ENCODE peak calls at places on chromosomes 3 and 15, in four cellular contexts. W is HepG2, Y is K562, U is GM12878. S is an unnamed sample.

GRCh38 chr3:89889386-89889785 is 782.0 kb downstream of the EPHA3 start:
- DNase-seq in U (no peak), Y (no peak), W (no peak), S (no peak)

GRCh38 chr3:23438657-23439056 is 235.5 kb downstream of the UBE2E2 start:
- DNase-seq in U (no peak), W (no peak), Y (no peak), S (no peak)

GRCh38 chr3:69543080-69543429 is 157.2 kb upstream of the FRMD4B start:
- DNase-seq in U (no peak), W (no peak), Y (no peak), S (no peak)

GRCh38 chr15:80844011-80844732 is 65.0 kb downstream of the CEMIP start:
- DNase-seq in U (no peak), W (peak; percentile 45), Y (no peak), S (no peak)

GRCh38 chr15:50687302-50687902 is 805 bp upstream of the TRPM7 start:
- DNase-seq in W (no peak), U (peak; percentile 7), Y (no peak), S (no peak)

GRCh38 chr15:64461577-64462162 is 1.3 kb downstream of the ZNF609 start:
- DNase-seq in W (peak; percentile 6), U (no peak), Y (peak; percentile 93), S (peak; percentile 10)

GRCh38 chr3:156189927-156190326 is 69.5 kb downstream of the KCNAB1 start:
- DNase-seq in W (no peak), Y (no peak), U (no peak), S (no peak)

GRCh38 chr3:13544293-13544831 is 4.6 kb upstream of the FBLN2 start:
- DNase-seq in Y (no peak), U (no peak), W (no peak), S (no peak)

GRCh38 chr3:126152458-126152857 is 27.9 kb downstream of the ALDH1L1 start:
- DNase-seq in Y (no peak), U (no peak), W (no peak), S (no peak)

GRCh38 chr3:43155464-43156121 is 49.7 kb upstream of the POMGNT2 start:
- DNase-seq in U (no peak), W (peak; percentile 51), Y (peak; percentile 51), S (peak; percentile 77)

GRCh38 chr3:37492468-37492867 is 318.1 kb upstream of the LRRFIP2 start:
- DNase-seq in U (no peak), Y (no peak), W (no peak), S (no peak)

GRCh38 chr3:127107002-127107401 is 85.9 kb upstream of the PRR23E start:
- DNase-seq in W (no peak), Y (no peak), U (no peak), S (no peak)

GRCh38 chr3:156795890-156796451 is 30.2 kb upstream of the LEKR1 start:
- DNase-seq in Y (no peak), U (no peak), W (peak; percentile 73), S (no peak)

GRCh38 chr15:25717861-25718504 is 145.1 kb downstream of the ATP10A start:
- DNase-seq in U (no peak), W (no peak), Y (no peak), S (no peak)

GRCh38 chr15:82139823-82140268 is 94.0 kb upstream of the MEX3B start:
- DNase-seq in U (no peak), W (peak; percentile 36), Y (peak; percentile 38), S (peak; percentile 56)

GRCh38 chr3:123068227-123069020 is 1.6 kb downstream of the PDIA5 start:
- DNase-seq in U (no peak), Y (peak; percentile 45), W (peak; percentile 75), S (peak; percentile 31)

GRCh38 chr3:8319935-8320634 is 181.5 kb upstream of the LMCD1 start:
- DNase-seq in W (no peak), U (no peak), Y (no peak), S (no peak)

GRCh38 chr15:67796728-67797127 is 28.6 kb upstream of the SKOR1 start:
- DNase-seq in Y (no peak), W (no peak), U (no peak), S (no peak)

GRCh38 chr3:140023616-140024530 is 88.9 kb downstream of the CLSTN2 start:
- DNase-seq in U (no peak), Y (no peak), W (no peak), S (no peak)

GRCh38 chr15:47404877-47405276 is 312.4 kb upstream of the SEMA6D start:
- DNase-seq in Y (no peak), W (no peak), U (no peak), S (no peak)

GRCh38 chr3:72855001-72855400 is 6.8 kb upstream of the SHQ1 start:
- DNase-seq in W (no peak), Y (no peak), U (no peak), S (no peak)

GRCh38 chr15:68298336-68298735 is 20.8 kb downstream of the FEM1B start:
- DNase-seq in Y (no peak), W (no peak), U (no peak), S (no peak)

GRCh38 chr15:36737430-36737891 is 158.0 kb downstream of the CDIN1 start:
- DNase-seq in U (no peak), Y (no peak), W (no peak), S (no peak)

GRCh38 chr15:67685008-67685599 is 140.2 kb upstream of the SKOR1 start:
- DNase-seq in U (no peak), Y (peak; percentile 9), W (peak; percentile 25), S (no peak)

GRCh38 chr3:195460355-195460754 is 17.5 kb upstream of the ACAP2 start:
- DNase-seq in U (no peak), Y (peak; percentile 42), W (no peak), S (no peak)

GRCh38 chr3:76308541-76308940 is 523.2 kb upstream of the ZNF717 start:
- DNase-seq in W (no peak), Y (no peak), U (no peak), S (no peak)

GRCh38 chr15:20351448-20351961 is 190.1 kb downstream of the GOLGA6L6 start:
- DNase-seq in Y (peak; percentile 21), U (no peak), W (no peak), S (no peak)

DNA sequence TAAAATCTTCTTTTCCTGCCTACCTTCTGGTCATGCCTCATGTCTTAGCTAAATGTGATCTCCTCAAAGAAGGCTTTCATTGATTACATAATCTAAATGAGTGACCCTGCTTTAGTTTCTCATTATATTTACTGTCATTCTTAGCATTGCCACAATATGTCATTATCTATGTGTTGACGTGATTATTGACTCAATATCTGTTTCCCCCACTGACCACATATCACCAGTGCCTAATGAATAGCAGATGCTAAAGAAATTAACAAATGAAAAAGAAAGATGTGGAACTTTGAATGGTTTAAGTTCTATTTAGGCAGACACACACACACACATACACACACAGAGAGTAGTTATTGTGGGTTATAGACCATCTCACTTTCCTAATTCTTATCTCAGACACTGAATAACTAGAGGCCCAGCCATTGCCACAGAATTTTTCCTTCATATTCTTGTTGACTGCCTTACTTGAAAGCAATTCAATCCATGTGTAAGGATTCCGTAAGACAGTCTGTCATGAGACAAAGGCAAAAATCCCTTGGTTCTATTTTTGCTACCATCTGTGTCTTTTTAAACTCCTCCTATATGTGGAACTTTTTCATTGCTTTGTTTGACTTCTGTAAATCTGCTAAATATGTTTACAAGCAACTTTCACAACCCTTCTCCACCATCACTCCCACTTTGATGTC is 61.9 kb upstream of the PHLDB2 start:
- DNase-seq in U (no peak), Y (no peak), W (no peak), S (no peak)
- TF ChIP-seq SP1 in U (no peak), Y (no peak), W (no peak), S (no peak)

GRCh38 chr3:32570426-32571191 is at the start of gene DYNC1LI1:
- DNase-seq in U (peak; percentile 65), Y (peak; percentile 97), W (peak; percentile 80), S (peak; percentile 98)

GRCh38 chr3:32571192-32571485 is 481 bp upstream of the DYNC1LI1 start:
- DNase-seq in Y (no peak), W (no peak), U (no peak), S (no peak)

GRCh38 chr3:32564195-32564594 is 6.5 kb downstream of the DYNC1LI1 start:
- DNase-seq in Y (no peak), W (no peak), U (no peak), S (no peak)

GRCh38 chr3:32569540-32570425 is 875 bp downstream of the DYNC1LI1 start:
- DNase-seq in U (no peak), W (peak; percentile 57), Y (peak; percentile 74), S (peak; percentile 64)

GRCh38 chr3:32568953-32569352 is 1.7 kb downstream of the DYNC1LI1 start:
- DNase-seq in U (no peak), W (no peak), Y (no peak), S (no peak)
- TF ChIP-seq FOXK2 in U (no peak), W (no peak), Y (no peak), S (no peak)

DNA sequence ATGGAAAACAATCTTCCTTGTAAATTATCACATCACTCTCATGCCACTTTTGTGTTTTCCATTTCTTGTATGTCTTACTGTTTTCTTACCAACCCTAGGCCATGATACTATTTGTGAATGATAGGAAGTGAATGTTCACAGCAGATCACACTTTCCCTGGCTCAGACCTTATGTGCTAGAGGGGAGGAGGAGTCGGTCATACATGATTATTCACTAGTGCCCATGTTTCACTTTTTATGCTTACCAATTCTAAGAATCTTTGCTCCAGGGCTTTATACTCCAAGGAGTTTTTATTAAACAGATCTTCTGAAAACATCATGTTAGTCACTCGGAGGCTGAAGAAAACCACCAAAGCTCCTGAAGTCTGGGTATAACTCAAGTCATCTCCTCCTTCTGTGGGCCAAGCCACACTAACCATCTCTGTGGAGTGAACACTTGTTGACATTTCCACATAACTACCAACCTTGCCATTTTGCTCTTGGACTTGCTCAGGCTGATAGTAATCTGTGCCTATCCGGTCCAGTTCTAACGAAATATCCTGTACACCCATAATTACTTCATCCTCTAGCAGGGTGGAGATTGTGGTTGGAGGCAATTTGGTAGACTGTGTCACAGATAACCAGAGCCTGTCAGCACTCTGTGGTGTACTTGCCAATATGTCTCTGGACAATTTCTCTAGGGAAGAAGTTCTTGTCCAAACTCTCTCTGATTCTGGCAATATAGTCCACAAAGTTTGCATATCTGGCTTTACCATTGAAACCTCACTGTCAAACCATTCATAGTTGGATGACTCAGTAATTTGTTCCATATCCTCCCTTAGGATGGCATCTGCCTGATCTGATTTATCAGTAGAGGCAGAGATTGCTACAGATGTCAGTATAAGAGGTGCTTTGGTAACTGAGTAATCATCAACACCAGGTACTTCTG is 76.8 kb downstream of the IMPG2 start:
- DNase-seq in W (no peak), Y (no peak), U (no peak), S (no peak)
- TF ChIP-seq FOXM1 in W (no peak), Y (no peak), U (no peak), S (no peak)

GRCh38 chr15:99686290-99686689 is 46.9 kb downstream of the LYSMD4 start:
- DNase-seq in Y (no peak), U (no peak), W (no peak), S (no peak)

GRCh38 chr15:99682455-99682854 is 50.8 kb downstream of the LYSMD4 start:
- DNase-seq in Y (no peak), W (no peak), U (no peak), S (no peak)

GRCh38 chr15:99677540-99678134 is 55.6 kb downstream of the LYSMD4 start:
- DNase-seq in U (no peak), Y (no peak), W (no peak), S (no peak)

DNA sequence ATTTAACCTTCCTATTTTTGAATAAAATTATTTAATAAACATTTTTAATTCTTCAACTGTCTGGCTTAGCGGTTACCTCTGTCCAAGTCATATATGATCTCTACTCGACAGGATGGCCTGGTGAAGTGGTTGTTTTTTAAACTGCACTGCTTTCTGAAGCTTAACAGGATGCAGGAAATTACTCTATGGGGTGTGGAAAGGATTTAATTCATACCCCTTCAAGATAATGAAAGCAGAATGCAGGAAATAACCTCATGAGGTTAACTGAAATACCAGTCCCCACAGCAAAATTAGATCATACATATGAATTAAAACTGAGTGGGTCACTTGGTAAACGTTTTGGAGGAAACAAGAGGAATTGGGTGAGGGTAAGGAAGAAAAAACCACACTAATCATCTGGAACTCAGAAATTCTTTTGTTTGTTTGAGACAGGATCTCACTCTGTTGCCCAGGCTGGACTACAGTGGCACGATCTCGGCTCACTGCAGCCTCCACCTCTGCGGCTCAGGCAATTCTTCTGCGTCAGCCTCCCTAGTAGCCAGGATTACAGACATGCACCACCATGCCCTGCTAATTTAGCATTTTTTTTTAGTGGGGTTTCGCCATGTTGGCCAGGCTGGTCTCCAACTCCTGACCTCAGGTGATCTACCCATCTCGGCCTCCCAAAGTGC is 50.1 kb downstream of the LYSMD4 start:
- DNase-seq in Y (no peak), W (no peak), U (no peak), S (no peak)
- TF ChIP-seq SP1 in Y (no peak), W (no peak), U (no peak), S (no peak)

S was measured in HEK293T.